ENCODE peak calls at places on chromosomes 6 and 20, in five cellular contexts. One of them, this sample, is unnamed.

GRCh38 chr6:53809691-53810090 is 14.9 kb downstream of the LRRC1 start:
- DNase-seq in left ventricle myocardium inferior: no peak
- DNase-seq in NCI-H2029: no peak
- DNase-seq in nucleus accumbens: no peak
- DNase-seq in astrocyte of the hippocampus: no peak
- DNase-seq in this sample: no peak

GRCh38 chr6:81753709-81754678 is 1.5 kb upstream of the TENT5A start:
- DNase-seq in left ventricle myocardium inferior: peak; percentile 89
- DNase-seq in astrocyte of the hippocampus: peak; percentile 78
- DNase-seq in NCI-H2029: no peak
- DNase-seq in nucleus accumbens: peak; percentile 49
- DNase-seq in this sample: peak; percentile 42

GRCh38 chr6:139912735-139913400 is 538.4 kb upstream of the CITED2 start:
- DNase-seq in left ventricle myocardium inferior: no peak
- DNase-seq in astrocyte of the hippocampus: no peak
- DNase-seq in NCI-H2029: no peak
- DNase-seq in nucleus accumbens: no peak
- DNase-seq in this sample: no peak

GRCh38 chr6:1552296-1552761 is 57.4 kb upstream of the FOXC1 start:
- DNase-seq in left ventricle myocardium inferior: no peak
- DNase-seq in astrocyte of the hippocampus: peak; percentile 4
- DNase-seq in nucleus accumbens: no peak
- DNase-seq in NCI-H2029: no peak
- DNase-seq in this sample: no peak

GRCh38 chr6:110858016-110858415 is 16.6 kb upstream of the AMD1 start:
- DNase-seq in astrocyte of the hippocampus: no peak
- DNase-seq in NCI-H2029: no peak
- DNase-seq in nucleus accumbens: no peak
- DNase-seq in left ventricle myocardium inferior: no peak
- DNase-seq in this sample: no peak

GRCh38 chr20:48283470-48284110 is 498.3 kb upstream of the SULF2 start:
- DNase-seq in astrocyte of the hippocampus: peak; percentile 93
- DNase-seq in left ventricle myocardium inferior: peak; percentile 42
- DNase-seq in NCI-H2029: peak; percentile 87
- DNase-seq in nucleus accumbens: peak; percentile 16
- DNase-seq in this sample: no peak

GRCh38 chr6:159203304-159204005 is 34.3 kb downstream of the FNDC1 start:
- DNase-seq in NCI-H2029: no peak
- DNase-seq in left ventricle myocardium inferior: no peak
- DNase-seq in astrocyte of the hippocampus: peak; percentile 69
- DNase-seq in nucleus accumbens: no peak
- DNase-seq in this sample: no peak

GRCh38 chr6:76867182-76867581 is 596.1 kb downstream of the HTR1B start:
- DNase-seq in astrocyte of the hippocampus: no peak
- DNase-seq in nucleus accumbens: no peak
- DNase-seq in NCI-H2029: no peak
- DNase-seq in left ventricle myocardium inferior: no peak
- DNase-seq in this sample: no peak

GRCh38 chr20:45306431-45306982 is at the start of gene RBPJL:
- DNase-seq in left ventricle myocardium inferior: no peak
- DNase-seq in NCI-H2029: no peak
- DNase-seq in astrocyte of the hippocampus: no peak
- DNase-seq in nucleus accumbens: no peak
- DNase-seq in this sample: no peak

GRCh38 chr20:46638367-46639274 is 12.6 kb downstream of the SLC13A3 start:
- DNase-seq in left ventricle myocardium inferior: no peak
- DNase-seq in nucleus accumbens: peak; percentile 25
- DNase-seq in NCI-H2029: no peak
- DNase-seq in astrocyte of the hippocampus: peak; percentile 16
- DNase-seq in this sample: no peak

GRCh38 chr6:137246164-137246563 is 27.0 kb upstream of the IFNGR1 start:
- DNase-seq in nucleus accumbens: no peak
- DNase-seq in left ventricle myocardium inferior: no peak
- DNase-seq in NCI-H2029: no peak
- DNase-seq in astrocyte of the hippocampus: no peak
- DNase-seq in this sample: no peak

GRCh38 chr6:100283288-100283687 is 181.4 kb downstream of the SIM1 start:
- DNase-seq in left ventricle myocardium inferior: no peak
- DNase-seq in NCI-H2029: no peak
- DNase-seq in nucleus accumbens: no peak
- DNase-seq in astrocyte of the hippocampus: peak; percentile 87
- DNase-seq in this sample: no peak

GRCh38 chr20:50152394-50153152 is 950 bp downstream of the PEDS1 start:
- DNase-seq in left ventricle myocardium inferior: no peak
- DNase-seq in nucleus accumbens: no peak
- DNase-seq in astrocyte of the hippocampus: no peak
- DNase-seq in NCI-H2029: no peak
- DNase-seq in this sample: no peak

GRCh38 chr6:43786664-43787329 is 16.8 kb downstream of the VEGFA start:
- DNase-seq in NCI-H2029: no peak
- DNase-seq in nucleus accumbens: no peak
- DNase-seq in astrocyte of the hippocampus: no peak
- DNase-seq in left ventricle myocardium inferior: peak; percentile 11
- DNase-seq in this sample: no peak

GRCh38 chr6:2804516-2804915 is 37.1 kb downstream of the SERPINB1 start:
- DNase-seq in nucleus accumbens: no peak
- DNase-seq in left ventricle myocardium inferior: no peak
- DNase-seq in NCI-H2029: no peak
- DNase-seq in astrocyte of the hippocampus: no peak
- DNase-seq in this sample: no peak

GRCh38 chr20:18802012-18802634 is 11.5 kb upstream of the SCP2D1 start:
- DNase-seq in NCI-H2029: no peak
- DNase-seq in nucleus accumbens: no peak
- DNase-seq in left ventricle myocardium inferior: no peak
- DNase-seq in astrocyte of the hippocampus: no peak
- DNase-seq in this sample: no peak

GRCh38 chr20:52294106-52294628 is 102.6 kb upstream of the ZFP64 start:
- DNase-seq in nucleus accumbens: no peak
- DNase-seq in NCI-H2029: no peak
- DNase-seq in left ventricle myocardium inferior: no peak
- DNase-seq in astrocyte of the hippocampus: no peak
- DNase-seq in this sample: no peak

GRCh38 chr20:44691424-44692423 is 23.4 kb upstream of the CCN5 start:
- DNase-seq in astrocyte of the hippocampus: no peak
- DNase-seq in nucleus accumbens: no peak
- DNase-seq in NCI-H2029: no peak
- DNase-seq in left ventricle myocardium inferior: peak; percentile 85
- DNase-seq in this sample: no peak

GRCh38 chr6:39433630-39434029 is 111.1 kb upstream of the KCNK16 start:
- DNase-seq in NCI-H2029: no peak
- DNase-seq in nucleus accumbens: no peak
- DNase-seq in astrocyte of the hippocampus: no peak
- DNase-seq in left ventricle myocardium inferior: no peak
- DNase-seq in this sample: no peak

GRCh38 chr6:42083530-42083929 is 33.2 kb downstream of the TAF8 start:
- DNase-seq in nucleus accumbens: no peak
- DNase-seq in NCI-H2029: no peak
- DNase-seq in left ventricle myocardium inferior: no peak
- DNase-seq in astrocyte of the hippocampus: no peak
- DNase-seq in this sample: no peak

GRCh38 chr6:100464910-100465700 is at the start of gene SIM1:
- DNase-seq in nucleus accumbens: no peak
- DNase-seq in astrocyte of the hippocampus: peak; percentile 87
- DNase-seq in NCI-H2029: peak; percentile 37
- DNase-seq in left ventricle myocardium inferior: peak; percentile 46
- DNase-seq in this sample: no peak

GRCh38 chr6:2600363-2600762 is 150.4 kb downstream of the MYLK4 start:
- DNase-seq in NCI-H2029: no peak
- DNase-seq in nucleus accumbens: no peak
- DNase-seq in astrocyte of the hippocampus: no peak
- DNase-seq in left ventricle myocardium inferior: no peak
- DNase-seq in this sample: no peak

GRCh38 chr6:111711476-111711875 is 105.8 kb upstream of the TRAF3IP2 start:
- DNase-seq in NCI-H2029: peak; percentile 81
- DNase-seq in left ventricle myocardium inferior: peak; percentile 45
- DNase-seq in astrocyte of the hippocampus: peak; percentile 34
- DNase-seq in nucleus accumbens: no peak
- DNase-seq in this sample: peak; percentile 46